ENCODE peak calls at places on chromosomes 7 and 10, in eight cellular contexts. One of them, this sample, is unnamed.

GRCh38 chr7:41146423-41146822 is 556.5 kb downstream of the INHBA start:
- DNase-seq in GM10248: no peak
- DNase-seq in RWPE1: no peak
- DNase-seq in upper lobe of left lung: no peak
- DNase-seq in activated CD8-positive, alpha-beta T cell treated with anti-CD3 and anti-CD28 coated beads for 36 hours: no peak
- DNase-seq in fibroblast of mammary gland: no peak
- DNase-seq in CD4-positive, alpha-beta T cell: no peak
- DNase-seq in GM12865: no peak
- DNase-seq in this sample: no peak

GRCh38 chr7:40583653-40584424 is 449.0 kb downstream of the SUGCT start:
- DNase-seq in GM10248: no peak
- DNase-seq in RWPE1: peak
- DNase-seq in upper lobe of left lung: no peak
- DNase-seq in activated CD8-positive, alpha-beta T cell treated with anti-CD3 and anti-CD28 coated beads for 36 hours: no peak
- DNase-seq in fibroblast of mammary gland: peak
- DNase-seq in CD4-positive, alpha-beta T cell: no peak
- DNase-seq in GM12865: no peak
- DNase-seq in this sample: no peak

GRCh38 chr7:131249003-131249402 is 78.7 kb upstream of the MKLN1 start:
- DNase-seq in GM10248: no peak
- DNase-seq in RWPE1: peak
- DNase-seq in upper lobe of left lung: no peak
- DNase-seq in activated CD8-positive, alpha-beta T cell treated with anti-CD3 and anti-CD28 coated beads for 36 hours: no peak
- DNase-seq in fibroblast of mammary gland: peak
- DNase-seq in CD4-positive, alpha-beta T cell: no peak
- DNase-seq in GM12865: no peak
- DNase-seq in this sample: no peak

GRCh38 chr10:91024541-91024940 is 103.7 kb upstream of the ANKRD1 start:
- DNase-seq in GM10248: no peak
- DNase-seq in RWPE1: no peak
- DNase-seq in upper lobe of left lung: no peak
- DNase-seq in activated CD8-positive, alpha-beta T cell treated with anti-CD3 and anti-CD28 coated beads for 36 hours: no peak
- DNase-seq in fibroblast of mammary gland: no peak
- DNase-seq in CD4-positive, alpha-beta T cell: no peak
- DNase-seq in GM12865: no peak
- DNase-seq in this sample: no peak

GRCh38 chr7:143512488-143513340 is 35.0 kb downstream of the TAS2R41 start:
- DNase-seq in GM10248: no peak
- DNase-seq in RWPE1: peak
- DNase-seq in upper lobe of left lung: no peak
- DNase-seq in activated CD8-positive, alpha-beta T cell treated with anti-CD3 and anti-CD28 coated beads for 36 hours: no peak
- DNase-seq in fibroblast of mammary gland: peak
- DNase-seq in CD4-positive, alpha-beta T cell: no peak
- DNase-seq in GM12865: no peak
- DNase-seq in this sample: no peak

GRCh38 chr7:2928613-2929311 is 84.7 kb upstream of the GNA12 start:
- DNase-seq in GM10248: no peak
- DNase-seq in RWPE1: no peak
- DNase-seq in upper lobe of left lung: peak
- DNase-seq in activated CD8-positive, alpha-beta T cell treated with anti-CD3 and anti-CD28 coated beads for 36 hours: no peak
- DNase-seq in fibroblast of mammary gland: no peak
- DNase-seq in CD4-positive, alpha-beta T cell: no peak
- DNase-seq in GM12865: no peak
- DNase-seq in this sample: no peak

GRCh38 chr7:6654113-6654841 is 17.2 kb downstream of the ZNF316 start:
- DNase-seq in GM10248: no peak
- DNase-seq in RWPE1: no peak
- DNase-seq in upper lobe of left lung: peak
- DNase-seq in activated CD8-positive, alpha-beta T cell treated with anti-CD3 and anti-CD28 coated beads for 36 hours: no peak
- DNase-seq in fibroblast of mammary gland: no peak
- DNase-seq in CD4-positive, alpha-beta T cell: no peak
- DNase-seq in GM12865: no peak
- DNase-seq in this sample: no peak

GRCh38 chr10:6139470-6139869 is 50.6 kb downstream of the RBM17 start:
- DNase-seq in GM10248: no peak
- DNase-seq in RWPE1: no peak
- DNase-seq in upper lobe of left lung: no peak
- DNase-seq in activated CD8-positive, alpha-beta T cell treated with anti-CD3 and anti-CD28 coated beads for 36 hours: no peak
- DNase-seq in fibroblast of mammary gland: no peak
- DNase-seq in CD4-positive, alpha-beta T cell: no peak
- DNase-seq in GM12865: no peak
- DNase-seq in this sample: no peak

GRCh38 chr7:47654672-47655340 is 72.9 kb upstream of the TNS3 start:
- DNase-seq in GM10248: no peak
- DNase-seq in RWPE1: no peak
- DNase-seq in upper lobe of left lung: no peak
- DNase-seq in activated CD8-positive, alpha-beta T cell treated with anti-CD3 and anti-CD28 coated beads for 36 hours: no peak
- DNase-seq in fibroblast of mammary gland: peak
- DNase-seq in CD4-positive, alpha-beta T cell: no peak
- DNase-seq in GM12865: no peak
- DNase-seq in this sample: no peak

GRCh38 chr7:13894956-13895355 is 94.5 kb downstream of the ETV1 start:
- DNase-seq in GM10248: no peak
- DNase-seq in RWPE1: no peak
- DNase-seq in upper lobe of left lung: no peak
- DNase-seq in activated CD8-positive, alpha-beta T cell treated with anti-CD3 and anti-CD28 coated beads for 36 hours: no peak
- DNase-seq in fibroblast of mammary gland: no peak
- DNase-seq in CD4-positive, alpha-beta T cell: no peak
- DNase-seq in GM12865: no peak
- DNase-seq in this sample: no peak
- TF ChIP-seq CTCF in GM10248: no peak
- TF ChIP-seq CTCF in RWPE1: no peak
- TF ChIP-seq CTCF in upper lobe of left lung: no peak
- TF ChIP-seq CTCF in activated CD8-positive, alpha-beta T cell treated with anti-CD3 and anti-CD28 coated beads for 36 hours: no peak
- TF ChIP-seq CTCF in fibroblast of mammary gland: no peak
- TF ChIP-seq CTCF in CD4-positive, alpha-beta T cell: no peak
- TF ChIP-seq CTCF in GM12865: no peak
- TF ChIP-seq CTCF in this sample: no peak

GRCh38 chr10:129074939-129075338 is 392.1 kb upstream of the MGMT start:
- DNase-seq in GM10248: no peak
- DNase-seq in RWPE1: no peak
- DNase-seq in upper lobe of left lung: no peak
- DNase-seq in activated CD8-positive, alpha-beta T cell treated with anti-CD3 and anti-CD28 coated beads for 36 hours: no peak
- DNase-seq in fibroblast of mammary gland: no peak
- DNase-seq in CD4-positive, alpha-beta T cell: no peak
- DNase-seq in GM12865: no peak
- DNase-seq in this sample: no peak
- TF ChIP-seq CTCF in GM10248: no peak
- TF ChIP-seq CTCF in RWPE1: no peak
- TF ChIP-seq CTCF in upper lobe of left lung: no peak
- TF ChIP-seq CTCF in activated CD8-positive, alpha-beta T cell treated with anti-CD3 and anti-CD28 coated beads for 36 hours: no peak
- TF ChIP-seq CTCF in fibroblast of mammary gland: no peak
- TF ChIP-seq CTCF in CD4-positive, alpha-beta T cell: no peak
- TF ChIP-seq CTCF in GM12865: no peak
- TF ChIP-seq CTCF in this sample: no peak

DNA sequence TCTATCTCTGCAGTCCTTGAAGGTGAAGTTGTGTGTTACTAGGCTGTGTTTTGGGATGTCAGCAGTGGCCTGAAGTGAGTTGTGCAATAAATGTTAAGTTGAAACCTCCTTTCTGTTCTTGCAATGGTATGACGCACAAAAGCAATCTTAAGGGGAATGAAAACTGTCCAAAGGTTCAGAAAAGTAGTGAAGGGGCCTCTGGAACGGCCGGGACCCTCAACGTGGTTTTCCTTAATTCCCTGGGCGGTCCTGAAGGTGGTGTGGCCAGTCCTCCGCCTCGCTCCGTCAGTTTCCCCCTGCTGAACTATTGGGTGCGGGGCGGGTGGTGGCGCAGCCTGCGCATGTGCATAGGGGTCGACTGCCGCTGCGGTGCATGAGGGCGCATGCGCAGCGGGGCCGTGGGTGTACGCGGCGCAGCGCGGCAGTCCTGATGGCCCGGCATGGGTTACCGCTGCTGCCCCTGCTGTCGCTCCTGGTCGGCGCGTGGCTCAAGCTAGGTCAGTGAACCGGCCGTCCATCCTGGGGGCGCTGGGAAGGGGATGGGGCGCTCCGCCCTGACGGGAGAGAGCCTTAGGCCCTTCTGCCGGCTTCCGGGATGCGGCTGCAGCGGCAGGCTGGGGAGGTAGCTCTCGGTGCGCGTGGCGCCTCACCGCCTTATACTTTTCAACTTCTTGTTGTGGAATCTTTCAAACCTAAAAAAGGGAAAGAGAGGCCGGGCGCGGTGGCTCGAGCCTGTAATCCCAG is at the start of gene SUMF2:
- DNase-seq in GM10248: peak
- DNase-seq in RWPE1: peak
- DNase-seq in upper lobe of left lung: peak
- DNase-seq in activated CD8-positive, alpha-beta T cell treated with anti-CD3 and anti-CD28 coated beads for 36 hours: peak
- DNase-seq in fibroblast of mammary gland: peak
- DNase-seq in CD4-positive, alpha-beta T cell: peak
- DNase-seq in GM12865: peak
- DNase-seq in this sample: peak
- TF ChIP-seq CTCF in GM10248: no peak
- TF ChIP-seq CTCF in RWPE1: peak
- TF ChIP-seq CTCF in upper lobe of left lung: peak
- TF ChIP-seq CTCF in activated CD8-positive, alpha-beta T cell treated with anti-CD3 and anti-CD28 coated beads for 36 hours: no peak
- TF ChIP-seq CTCF in fibroblast of mammary gland: no peak
- TF ChIP-seq CTCF in CD4-positive, alpha-beta T cell: no peak
- TF ChIP-seq CTCF in GM12865: peak
- TF ChIP-seq CTCF in this sample: peak

DNA sequence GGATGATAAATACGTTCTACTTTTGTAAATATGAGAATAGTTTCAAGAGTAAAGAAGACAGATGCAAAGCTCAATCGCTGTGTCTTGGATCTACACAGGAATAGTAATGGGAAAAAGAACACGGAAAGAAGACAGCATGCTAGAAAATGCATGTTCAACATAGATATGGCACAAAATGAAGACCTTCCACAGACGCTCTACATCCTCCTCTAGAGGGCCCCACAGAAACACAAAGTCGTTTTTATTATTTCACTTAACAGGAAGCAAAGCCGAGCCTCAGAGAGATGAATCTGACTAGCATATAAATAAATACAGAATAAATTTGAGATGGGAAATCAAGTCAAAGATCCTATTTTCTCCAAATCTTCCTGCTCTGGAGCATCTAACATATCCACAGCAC is 292.6 kb downstream of the PARD3 start:
- DNase-seq in GM10248: peak
- DNase-seq in RWPE1: no peak
- DNase-seq in upper lobe of left lung: no peak
- DNase-seq in activated CD8-positive, alpha-beta T cell treated with anti-CD3 and anti-CD28 coated beads for 36 hours: no peak
- DNase-seq in fibroblast of mammary gland: peak
- DNase-seq in CD4-positive, alpha-beta T cell: no peak
- DNase-seq in GM12865: peak
- DNase-seq in this sample: peak
- TF ChIP-seq CTCF in GM10248: peak
- TF ChIP-seq CTCF in RWPE1: no peak
- TF ChIP-seq CTCF in upper lobe of left lung: no peak
- TF ChIP-seq CTCF in activated CD8-positive, alpha-beta T cell treated with anti-CD3 and anti-CD28 coated beads for 36 hours: peak
- TF ChIP-seq CTCF in fibroblast of mammary gland: peak
- TF ChIP-seq CTCF in CD4-positive, alpha-beta T cell: no peak
- TF ChIP-seq CTCF in GM12865: peak
- TF ChIP-seq CTCF in this sample: peak

GRCh38 chr7:139118234-139118802 is 8.8 kb upstream of the ZC3HAV1 start:
- DNase-seq in GM10248: peak
- DNase-seq in RWPE1: peak
- DNase-seq in upper lobe of left lung: no peak
- DNase-seq in activated CD8-positive, alpha-beta T cell treated with anti-CD3 and anti-CD28 coated beads for 36 hours: peak
- DNase-seq in fibroblast of mammary gland: peak
- DNase-seq in CD4-positive, alpha-beta T cell: no peak
- DNase-seq in GM12865: peak
- DNase-seq in this sample: no peak
- TF ChIP-seq CTCF in GM10248: no peak
- TF ChIP-seq CTCF in RWPE1: no peak
- TF ChIP-seq CTCF in upper lobe of left lung: no peak
- TF ChIP-seq CTCF in activated CD8-positive, alpha-beta T cell treated with anti-CD3 and anti-CD28 coated beads for 36 hours: no peak
- TF ChIP-seq CTCF in fibroblast of mammary gland: no peak
- TF ChIP-seq CTCF in CD4-positive, alpha-beta T cell: no peak
- TF ChIP-seq CTCF in GM12865: no peak
- TF ChIP-seq CTCF in this sample: no peak

GRCh38 chr7:85062651-85063050 is 124.2 kb downstream of the SEMA3D start:
- DNase-seq in GM10248: no peak
- DNase-seq in RWPE1: no peak
- DNase-seq in upper lobe of left lung: no peak
- DNase-seq in activated CD8-positive, alpha-beta T cell treated with anti-CD3 and anti-CD28 coated beads for 36 hours: no peak
- DNase-seq in fibroblast of mammary gland: no peak
- DNase-seq in CD4-positive, alpha-beta T cell: no peak
- DNase-seq in GM12865: no peak
- DNase-seq in this sample: no peak

GRCh38 chr7:85067371-85067770 is 119.5 kb downstream of the SEMA3D start:
- DNase-seq in GM10248: no peak
- DNase-seq in RWPE1: no peak
- DNase-seq in upper lobe of left lung: no peak
- DNase-seq in activated CD8-positive, alpha-beta T cell treated with anti-CD3 and anti-CD28 coated beads for 36 hours: no peak
- DNase-seq in fibroblast of mammary gland: no peak
- DNase-seq in CD4-positive, alpha-beta T cell: no peak
- DNase-seq in GM12865: no peak
- DNase-seq in this sample: no peak

GRCh38 chr7:85065888-85066485 is 120.9 kb downstream of the SEMA3D start:
- DNase-seq in GM10248: no peak
- DNase-seq in RWPE1: no peak
- DNase-seq in upper lobe of left lung: no peak
- DNase-seq in activated CD8-positive, alpha-beta T cell treated with anti-CD3 and anti-CD28 coated beads for 36 hours: no peak
- DNase-seq in fibroblast of mammary gland: no peak
- DNase-seq in CD4-positive, alpha-beta T cell: no peak
- DNase-seq in GM12865: no peak
- DNase-seq in this sample: no peak

GRCh38 chr7:85068796-85069195 is 118.1 kb downstream of the SEMA3D start:
- DNase-seq in GM10248: no peak
- DNase-seq in RWPE1: peak
- DNase-seq in upper lobe of left lung: no peak
- DNase-seq in activated CD8-positive, alpha-beta T cell treated with anti-CD3 and anti-CD28 coated beads for 36 hours: no peak
- DNase-seq in fibroblast of mammary gland: peak
- DNase-seq in CD4-positive, alpha-beta T cell: no peak
- DNase-seq in GM12865: no peak
- DNase-seq in this sample: no peak

DNA sequence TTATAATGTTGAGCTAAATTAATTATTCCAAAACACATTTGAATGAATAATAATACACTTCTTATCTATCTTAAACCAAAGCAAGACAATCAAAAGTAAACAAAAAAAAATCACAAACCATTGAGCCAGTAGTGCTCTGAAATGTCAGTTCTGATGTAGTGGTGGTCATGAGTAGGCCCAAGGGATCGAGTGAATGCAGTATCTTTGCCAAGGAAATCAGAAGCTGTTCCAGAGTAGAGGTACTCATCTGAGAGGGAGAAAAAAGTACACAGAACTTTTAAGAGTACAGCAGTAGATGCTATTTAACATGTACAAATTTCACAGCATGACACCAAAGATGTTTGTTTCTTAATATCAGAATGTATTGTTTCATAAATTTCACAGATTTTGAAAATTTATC is 121.5 kb downstream of the SEMA3D start:
- DNase-seq in GM10248: no peak
- DNase-seq in RWPE1: no peak
- DNase-seq in upper lobe of left lung: no peak
- DNase-seq in activated CD8-positive, alpha-beta T cell treated with anti-CD3 and anti-CD28 coated beads for 36 hours: no peak
- DNase-seq in fibroblast of mammary gland: peak
- DNase-seq in CD4-positive, alpha-beta T cell: no peak
- DNase-seq in GM12865: no peak
- DNase-seq in this sample: no peak
- TF ChIP-seq CTCF in GM10248: no peak
- TF ChIP-seq CTCF in RWPE1: no peak
- TF ChIP-seq CTCF in upper lobe of left lung: no peak
- TF ChIP-seq CTCF in activated CD8-positive, alpha-beta T cell treated with anti-CD3 and anti-CD28 coated beads for 36 hours: no peak
- TF ChIP-seq CTCF in fibroblast of mammary gland: no peak
- TF ChIP-seq CTCF in CD4-positive, alpha-beta T cell: no peak
- TF ChIP-seq CTCF in GM12865: no peak
- TF ChIP-seq CTCF in this sample: no peak

This sample was measured in OCI-LY7.